ENCODE peak calls at places on chromosomes 16 and 17, in six cellular contexts. M is heart right ventricle, W is HCT116, S is ovary, C is cardiac muscle cell, Q is tibial nerve. X is an unnamed sample. For H3K4me1, the result is how much of the 10 kb centered on the place peaks cover.

GRCh38 chr17:82967268-82968032 is 112.0 kb upstream of the METRNL start:
- DNase-seq in W (no peak), C (no peak), Q (no peak), S (no peak), M (no peak), X (no peak)

GRCh38 chr16:83789642-83790401 is 18.0 kb upstream of the HSBP1 start:
- DNase-seq in C (no peak), W (no peak), M (no peak), Q (no peak), S (no peak), X (no peak)

GRCh38 chr16:85181739-85182129 is 69.5 kb upstream of the CIBAR2 start:
- DNase-seq in M (no peak), C (no peak), W (no peak), Q (no peak), S (no peak), X (no peak)

GRCh38 chr17:57622886-57623433 is 122.1 kb downstream of the CCDC182 start:
- DNase-seq in C (peak), Q (no peak), S (peak), W (no peak), M (peak), X (no peak)

GRCh38 chr17:70320642-70321345 is 151.5 kb downstream of the KCNJ2 start:
- DNase-seq in W (no peak), M (no peak), S (no peak), Q (no peak), C (peak), X (no peak)

GRCh38 chr17:12856451-12856850 is 67.2 kb downstream of the ARHGAP44 start:
- DNase-seq in C (no peak), W (no peak), M (no peak), Q (no peak), S (no peak), X (no peak)

GRCh38 chr17:9937164-9937835 is 32.2 kb upstream of the RCVRN start:
- DNase-seq in W (no peak), S (peak), C (no peak), M (peak), Q (no peak), X (no peak)

GRCh38 chr17:12386240-12386639 is 279.4 kb upstream of the MYOCD start:
- DNase-seq in M (no peak), S (no peak), W (no peak), C (no peak), Q (no peak), X (no peak)

GRCh38 chr17:7704601-7705268 is at the start of gene EFNB3:
- DNase-seq in Q (no peak), M (no peak), W (no peak), S (peak), C (peak), X (no peak)

GRCh38 chr17:29148257-29148789 is 31.9 kb downstream of the MYO18A start:
- DNase-seq in C (peak), W (no peak), Q (no peak), S (no peak), M (no peak), X (no peak)
- H3K4me1 ChIP-seq in C (half or more), W (half or more), Q (half or more), S (under half), M (under half), X (under half)

DNA sequence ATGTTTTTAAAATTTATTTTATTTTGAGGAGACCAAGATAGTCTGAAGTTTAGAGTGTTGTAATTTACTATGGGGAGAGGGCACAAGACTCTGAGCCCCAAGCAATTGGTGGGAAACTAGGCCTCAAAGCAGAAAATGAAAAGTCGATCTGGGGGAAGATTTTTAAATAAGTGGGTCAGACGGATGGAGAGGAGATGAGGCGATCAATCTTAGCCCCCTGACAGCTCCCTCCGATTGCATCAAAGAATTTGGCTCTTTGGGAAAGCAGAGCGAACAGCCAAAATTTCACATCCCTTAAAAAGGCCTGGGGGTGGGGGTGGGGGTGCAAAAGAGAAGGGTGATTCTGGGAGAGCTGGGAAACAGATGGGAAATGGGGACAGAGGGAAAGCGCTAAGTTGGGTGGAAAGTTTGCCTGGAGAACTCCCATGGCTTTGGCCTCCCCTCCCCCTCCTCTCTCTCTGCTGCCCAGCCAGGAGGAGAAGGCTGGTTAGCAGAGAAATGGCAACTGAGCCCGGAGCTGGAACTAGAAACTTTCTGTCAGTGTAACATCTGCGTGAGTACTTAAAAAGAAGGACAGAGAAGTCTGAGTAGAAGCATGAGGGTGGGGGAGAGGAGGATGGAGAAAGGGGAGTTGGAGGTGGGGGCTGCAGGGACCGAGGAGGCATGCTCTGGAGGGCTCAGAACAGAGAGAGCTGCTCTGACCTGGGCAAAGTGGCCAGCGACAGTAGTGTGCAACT is 1.4 kb upstream of the HOXB2 start:
- DNase-seq in S (no peak), W (no peak), Q (no peak), C (peak), M (no peak), X (no peak)
- H3K4me3 ChIP-seq in S (no peak), W (no peak), Q (no peak), C (peak), M (peak), X (no peak)

GRCh38 chr17:31310260-31310659 is 3.6 kb downstream of the EVI2B start:
- DNase-seq in W (no peak), C (no peak), S (no peak), M (no peak), Q (no peak), X (no peak)

GRCh38 chr17:31308372-31308905 is 5.4 kb downstream of the EVI2B start:
- DNase-seq in S (no peak), C (no peak), M (no peak), Q (no peak), W (no peak), X (no peak)

GRCh38 chr17:31310877-31311276 is 3.0 kb downstream of the EVI2B start:
- DNase-seq in S (no peak), W (no peak), M (no peak), Q (no peak), C (no peak), X (peak)

GRCh38 chr17:31308935-31309334 is 4.9 kb downstream of the EVI2B start:
- DNase-seq in Q (no peak), M (no peak), S (no peak), C (no peak), W (no peak), X (no peak)

DNA sequence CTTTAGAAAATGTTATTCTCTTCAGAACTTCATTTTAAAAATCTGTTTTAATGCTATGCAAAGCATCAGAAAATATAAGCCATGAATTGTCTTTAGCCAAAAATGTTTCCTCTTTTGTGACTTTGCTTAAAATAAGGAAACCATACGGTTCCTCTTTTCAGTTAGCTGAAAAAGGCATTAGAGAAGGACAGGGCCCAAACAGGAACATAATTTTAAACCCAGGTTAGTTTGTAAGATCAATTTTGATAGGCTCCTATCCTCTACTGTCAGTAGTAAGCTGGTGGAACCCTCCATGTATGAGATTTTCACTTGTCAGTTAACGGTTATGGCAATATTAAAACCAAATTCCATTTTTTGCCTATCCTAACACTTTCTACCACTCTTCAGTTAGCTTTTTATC is 4.3 kb downstream of the EVI2B start:
- DNase-seq in W (no peak), S (no peak), Q (no peak), M (no peak), C (no peak), X (no peak)
- H3K27ac ChIP-seq in W (no peak), S (no peak), Q (peak), M (no peak), C (no peak), X (no peak)

GRCh38 chr16:57133101-57133500 is 40.7 kb downstream of the CPNE2 start:
- DNase-seq in M (no peak), W (no peak), Q (no peak), C (no peak), S (no peak), X (no peak)
- H3K4me1 ChIP-seq in M (under half), W (under half), Q (under half), C (under half), S (under half), X (under half)

DNA sequence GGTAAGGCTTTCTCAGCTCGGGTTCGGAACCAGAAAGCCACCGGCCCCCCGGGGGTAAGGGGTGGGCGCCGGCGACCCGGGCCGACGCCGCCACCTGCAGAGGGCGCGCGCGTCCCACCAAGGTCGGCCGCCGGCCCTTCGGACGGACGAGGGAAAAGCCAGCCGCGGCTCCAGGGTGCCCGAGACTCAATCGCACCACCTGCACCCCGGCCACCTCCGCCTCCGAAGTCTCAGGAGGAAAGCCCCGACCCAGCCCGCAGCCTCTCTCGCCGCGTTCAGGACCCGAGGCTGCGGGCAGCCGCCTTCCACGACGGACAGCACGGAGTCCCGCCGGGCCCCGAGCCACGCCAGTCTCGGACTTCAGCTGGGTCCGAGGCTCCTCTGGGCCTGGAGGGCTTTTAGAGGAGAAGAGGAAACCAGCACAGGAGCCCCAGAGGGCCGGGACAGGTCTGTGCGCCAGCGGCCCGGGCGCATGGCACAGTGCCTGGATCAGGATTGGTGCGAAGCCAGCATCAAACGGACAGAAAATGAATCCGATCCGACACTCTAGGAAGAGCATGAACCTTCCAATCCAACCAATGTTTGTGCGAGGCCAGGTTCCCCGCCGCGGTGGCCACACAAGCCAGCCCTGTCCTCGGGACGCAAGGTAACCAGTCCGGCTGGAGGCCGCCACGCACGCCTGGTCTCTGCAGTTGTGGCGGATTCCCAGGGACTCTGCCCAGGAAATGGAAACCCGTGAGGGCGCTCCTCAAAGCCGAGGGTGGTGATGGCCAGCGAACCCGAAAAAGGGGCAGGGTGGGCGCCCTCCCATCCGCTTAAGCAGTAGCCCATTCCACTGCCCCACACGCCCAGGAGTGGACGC is 6.7 kb downstream of the CBX8 start:
- DNase-seq in M (no peak), C (peak), Q (no peak), S (peak), W (no peak), X (peak)
- H3K4me3 ChIP-seq in M (peak), C (peak), Q (no peak), S (no peak), W (no peak), X (no peak)

GRCh38 chr16:426115-426905 is 861 bp downstream of the RAB11FIP3 start:
- DNase-seq in S (peak), Q (no peak), M (peak), W (no peak), C (peak), X (peak)

GRCh38 chr16:425082-425718 is at the start of gene RAB11FIP3:
- DNase-seq in W (peak), S (peak), M (peak), Q (peak), C (peak), X (peak)

GRCh38 chr16:424623-425081 is 797 bp upstream of the RAB11FIP3 start:
- DNase-seq in Q (peak), M (peak), W (no peak), C (no peak), S (peak), X (peak)

GRCh38 chr16:425740-426114 is 278 bp downstream of the RAB11FIP3 start:
- DNase-seq in M (no peak), Q (no peak), C (peak), W (no peak), S (no peak), X (no peak)

DNA sequence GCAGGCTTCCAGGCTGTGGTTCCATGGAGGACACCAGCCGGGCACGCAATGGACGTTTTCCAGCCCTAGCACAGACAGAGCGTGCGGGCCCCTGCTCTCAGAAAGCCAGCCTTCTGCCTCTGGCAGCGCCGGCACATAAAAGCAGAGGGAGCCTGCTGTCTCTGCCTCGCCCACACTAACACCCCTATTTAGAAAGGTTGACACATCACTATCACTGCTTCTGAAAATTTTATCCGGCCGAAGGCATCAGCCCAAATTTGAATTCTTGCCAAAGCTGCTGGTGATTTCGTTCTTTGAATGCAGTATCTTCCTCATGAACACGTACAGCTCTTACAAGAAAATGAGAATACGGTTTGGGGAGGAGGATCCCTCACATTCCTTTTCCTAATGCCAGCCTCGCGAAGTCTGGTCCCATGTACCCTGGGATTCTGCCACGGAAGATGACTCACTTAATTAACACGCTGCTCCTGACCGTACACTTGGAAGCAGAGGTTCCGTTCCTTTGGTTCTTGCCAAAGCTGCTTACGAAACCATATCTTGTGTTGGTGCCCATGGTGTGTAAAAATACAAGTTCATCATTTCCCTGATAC is 1.3 kb upstream of the RAB11FIP3 start:
- DNase-seq in S (peak), C (no peak), M (peak), Q (peak), W (no peak), X (peak)
- H3K27ac ChIP-seq in S (no peak), C (no peak), M (peak), Q (peak), W (peak), X (peak)

GRCh38 chr17:40451420-40451819 is 8.2 kb downstream of the IGFBP4 start:
- DNase-seq in Q (peak), W (no peak), C (peak), M (peak), S (peak), X (peak)
- H3K4me1 ChIP-seq in Q (half or more), W (under half), C (under half), M (half or more), S (under half), X (under half)

X was measured in aorta.